ENCODE peak calls at places on chromosomes 5 and 9, in five cellular contexts. W, B, X, P and A are unnamed samples. For H3K4me1, the result is how much of the 10 kb centered on the place peaks cover.

GRCh38 chr5:10863763-10864383 is 102.8 kb upstream of the DAP start:
- DNase-seq in X (peak), P (no peak), W (peak), B (peak), A (no peak)

GRCh38 chr5:139808481-139809330 is 13.1 kb downstream of the PSD2 start:
- DNase-seq in B (no peak), W (peak), P (peak), X (peak), A (no peak)

GRCh38 chr9:76151267-76151666 is 243.0 kb downstream of the RFK start:
- DNase-seq in W (no peak), P (no peak), B (no peak), X (no peak), A (no peak)

GRCh38 chr5:55220433-55221185 is 6.5 kb downstream of the MCIDAS start:
- DNase-seq in X (peak), B (no peak), P (peak), W (peak), A (no peak)

GRCh38 chr5:74594172-74595040 is 46.1 kb downstream of the ENC1 start:
- DNase-seq in X (no peak), P (no peak), B (no peak), W (no peak), A (no peak)

GRCh38 chr9:38359689-38360385 is 32.7 kb upstream of the ALDH1B1 start:
- DNase-seq in B (no peak), W (no peak), X (peak), P (no peak), A (no peak)

GRCh38 chr5:75089137-75089536 is 36.8 kb upstream of the GCNT4 start:
- DNase-seq in W (no peak), P (no peak), B (no peak), X (peak), A (no peak)

GRCh38 chr9:113649054-113649453 is 185.5 kb downstream of the RGS3 start:
- DNase-seq in W (no peak), P (peak), X (peak), B (no peak), A (no peak)

GRCh38 chr5:40437452-40437861 is 242.3 kb upstream of the PTGER4 start:
- DNase-seq in X (peak), W (no peak), P (no peak), B (peak), A (no peak)

GRCh38 chr9:114592356-114592755 is 4.8 kb downstream of the ATP6V1G1 start:
- DNase-seq in X (peak), P (no peak), B (peak), W (no peak), A (no peak)

GRCh38 chr5:139462582-139463276 is at the start of gene ECSCR:
- DNase-seq in W (no peak), P (peak), X (no peak), B (no peak), A (no peak)

GRCh38 chr9:126615251-126615790 is 1.6 kb downstream of the LMX1B start:
- DNase-seq in W (peak), B (peak), P (peak), X (peak), A (no peak)

GRCh38 chr5:107950774-107951173 is 280.0 kb upstream of the EFNA5 start:
- DNase-seq in X (no peak), P (no peak), W (no peak), B (no peak), A (no peak)

GRCh38 chr5:174920906-174921550 is 196.6 kb downstream of the MSX2 start:
- DNase-seq in P (no peak), X (peak), W (peak), B (no peak), A (no peak)

GRCh38 chr5:137450759-137451158 is 48.4 kb downstream of the SPOCK1 start:
- DNase-seq in W (no peak), X (no peak), P (no peak), B (no peak), A (no peak)

GRCh38 chr9:121671612-121672155 is 20.2 kb downstream of the DAB2IP start:
- DNase-seq in B (no peak), P (no peak), X (peak), W (no peak), A (no peak)

GRCh38 chr9:125396799-125397198 is 135.2 kb downstream of the GAPVD1 start:
- DNase-seq in W (no peak), P (no peak), B (no peak), X (no peak), A (no peak)

GRCh38 chr9:125991886-125992529 is 244.8 kb downstream of the PBX3 start:
- DNase-seq in B (no peak), X (no peak), W (no peak), P (no peak), A (no peak)

GRCh38 chr9:79701651-79702050 is 129.9 kb downstream of the TLE4 start:
- DNase-seq in P (no peak), W (no peak), B (no peak), X (peak), A (no peak)

GRCh38 chr5:172420215-172420934 is 34.0 kb downstream of the SH3PXD2B start:
- DNase-seq in P (no peak), X (peak), W (no peak), B (peak), A (no peak)

GRCh38 chr5:148748702-148749101 is 77.7 kb upstream of the ADRB2 start:
- DNase-seq in W (no peak), B (no peak), P (no peak), X (no peak), A (no peak)

GRCh38 chr9:34625087-34625486 is 3.8 kb downstream of the ARID3C start:
- DNase-seq in W (no peak), P (no peak), B (no peak), X (no peak), A (no peak)

GRCh38 chr5:166595274-166595951 is 1696.0 kb upstream of the WWC1 start:
- DNase-seq in B (no peak), P (no peak), W (peak), X (no peak), A (no peak)

GRCh38 chr9:131845286-131846011 is 105.6 kb upstream of the RAPGEF1 start:
- DNase-seq in W (no peak), B (no peak), P (no peak), X (no peak), A (no peak)

GRCh38 chr9:116959775-116960174 is 272.7 kb downstream of the TRIM32 start:
- DNase-seq in B (peak), P (no peak), X (peak), W (peak), A (no peak)

GRCh38 chr5:54902817-54903473 is 82.4 kb downstream of the ESM1 start:
- DNase-seq in W (no peak), B (peak), P (no peak), X (peak), A (no peak)

GRCh38 chr5:176425138-176425537 is 8.8 kb upstream of the CLTB start:
- DNase-seq in W (no peak), P (no peak), X (no peak), B (peak), A (no peak)

GRCh38 chr9:119959846-119960545 is 590.8 kb upstream of the BRINP1 start:
- DNase-seq in P (no peak), X (peak), B (no peak), W (no peak), A (no peak)

GRCh38 chr5:42813533-42813932 is 1.8 kb upstream of the SELENOP start:
- DNase-seq in W (peak), X (no peak), P (no peak), B (no peak), A (no peak)

GRCh38 chr9:134055981-134056461 is 11.8 kb downstream of the BRD3 start:
- DNase-seq in X (peak), B (peak), W (no peak), P (peak), A (no peak)

GRCh38 chr5:39100851-39101396 is 26.7 kb upstream of the RICTOR start:
- DNase-seq in X (peak), B (no peak), W (no peak), P (no peak), A (no peak)

GRCh38 chr9:19184144-19184917 is 46.2 kb upstream of the DENND4C start:
- DNase-seq in X (peak), W (no peak), P (no peak), B (peak), A (peak)

GRCh38 chr9:68562456-68562855 is 21.8 kb upstream of the TMEM252 start:
- DNase-seq in X (no peak), P (no peak), W (no peak), B (no peak), A (no peak)

GRCh38 chr9:68567565-68567964 is 26.9 kb upstream of the TMEM252 start:
- DNase-seq in X (no peak), P (no peak), W (no peak), B (no peak), A (no peak)
- H3K27ac ChIP-seq in X (no peak), P (no peak), W (no peak), B (no peak), A (peak)

GRCh38 chr5:156819537-156819936 is 30.6 kb upstream of the PPP1R2B start:
- DNase-seq in B (no peak), W (no peak), P (no peak), X (no peak), A (no peak)
- H3K4me1 ChIP-seq in B (under half), W (under half), P (under half), X (under half), A (under half)

DNA sequence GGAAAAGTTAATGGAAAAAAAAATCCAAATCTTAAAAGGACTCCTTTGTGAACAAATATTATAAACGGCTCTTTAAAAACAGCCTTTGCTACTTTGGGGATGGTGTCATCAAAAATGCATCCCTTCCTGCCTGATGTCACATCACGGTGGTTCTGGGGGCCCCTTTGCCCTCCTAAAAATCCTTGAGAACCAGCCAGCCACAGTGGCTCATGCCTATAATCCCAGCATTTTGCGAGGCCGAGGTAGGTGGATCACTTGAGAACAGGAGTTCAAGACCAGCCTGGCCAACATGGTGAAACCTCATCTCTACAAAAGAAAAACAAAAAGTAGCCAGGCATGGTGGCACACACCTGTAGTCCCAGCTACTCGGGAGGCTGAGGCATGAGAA is 43.9 kb downstream of the FNBP1 start:
- DNase-seq in X (peak), P (no peak), B (no peak), W (no peak), A (no peak)
- H3K4me3 ChIP-seq in X (no peak), P (no peak), B (no peak), W (no peak), A (no peak)

GRCh38 chr5:14281746-14282181 is 138.6 kb downstream of the TRIO start:
- DNase-seq in B (no peak), P (no peak), W (no peak), X (no peak), A (no peak)
- H3K27ac ChIP-seq in B (no peak), P (no peak), W (no peak), X (peak), A (no peak)

DNA sequence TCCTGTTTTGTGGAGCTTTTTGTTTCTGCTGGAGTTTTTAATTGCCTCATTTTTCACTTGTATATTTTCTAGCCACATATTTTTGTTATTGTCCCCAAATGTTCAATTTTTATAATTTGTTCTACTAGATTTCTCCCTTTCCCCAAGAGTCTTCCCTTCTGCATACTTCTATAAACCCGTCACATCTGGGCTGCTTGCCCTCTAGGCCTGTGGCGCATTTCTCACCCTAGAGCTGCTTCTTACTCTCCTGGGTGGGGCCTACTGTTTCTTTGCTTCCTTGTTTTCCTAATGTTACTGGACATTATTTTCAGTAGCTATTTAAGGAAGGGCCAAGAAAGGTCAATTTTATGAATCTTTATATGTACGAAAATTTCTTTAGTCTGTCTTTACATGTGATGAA is 51.5 kb downstream of the NXNL2 start:
- DNase-seq in B (no peak), X (peak), P (no peak), W (no peak), A (no peak)
- H3K4me1 ChIP-seq in B (under half), X (under half), P (under half), W (under half), A (under half)

GRCh38 chr9:101027733-101028345 is 688 bp upstream of the PLPPR1 start:
- DNase-seq in W (peak), X (no peak), B (no peak), P (no peak), A (no peak)
- H3K4me3 ChIP-seq in W (peak), X (peak), B (no peak), P (no peak), A (peak)

DNA sequence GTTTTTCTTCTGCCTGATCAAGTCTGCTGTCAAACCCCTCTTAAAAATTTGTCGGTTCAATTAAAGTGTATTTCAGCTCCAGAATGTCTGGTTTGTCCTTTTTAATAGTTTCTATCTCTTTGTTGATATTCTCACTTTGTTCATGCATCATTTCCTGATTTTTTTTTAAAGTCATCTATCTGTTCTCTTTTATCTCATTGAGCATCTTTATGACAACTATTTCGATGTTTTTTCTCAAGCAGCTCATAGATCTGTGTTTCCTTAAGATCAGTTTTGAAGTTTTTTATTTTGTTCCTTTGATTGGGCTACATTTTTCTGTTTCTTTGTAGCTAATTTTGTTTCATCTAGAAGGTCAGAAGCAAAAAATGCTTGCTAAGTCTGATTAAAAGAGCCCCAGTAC is 53.7 kb downstream of the FGD3 start:
- DNase-seq in X (no peak), B (no peak), W (no peak), P (no peak), A (no peak)
- H3K27ac ChIP-seq in X (no peak), B (no peak), W (no peak), P (no peak), A (no peak)